ENCODE peak calls at places on chromosomes 7 and 10, in seven cellular contexts. One of them, this sample, is unnamed.
A peak's percentile ranks its signal among the peaks of the same experiment; 100 is the strongest.

GRCh38 chr10:91294134-91294906 is 73.9 kb downstream of the PCGF5 start:
- DNase-seq in astrocyte of the cerebellum: no peak
- DNase-seq in psoas muscle: no peak
- DNase-seq in A549: no peak
- DNase-seq in endodermal cell: no peak
- DNase-seq in fibroblast of pulmonary artery: no peak
- DNase-seq in fibroblast of lung: no peak
- DNase-seq in this sample: no peak

GRCh38 chr7:50660040-50660829 is 95.0 kb upstream of the DDC start:
- DNase-seq in endodermal cell: peak; percentile 34
- DNase-seq in astrocyte of the cerebellum: no peak
- DNase-seq in fibroblast of pulmonary artery: no peak
- DNase-seq in fibroblast of lung: no peak
- DNase-seq in psoas muscle: no peak
- DNase-seq in A549: no peak
- DNase-seq in this sample: no peak

GRCh38 chr7:145812218-145812617 is 304.4 kb upstream of the CNTNAP2 start:
- DNase-seq in A549: no peak
- DNase-seq in psoas muscle: no peak
- DNase-seq in fibroblast of pulmonary artery: no peak
- DNase-seq in astrocyte of the cerebellum: no peak
- DNase-seq in fibroblast of lung: no peak
- DNase-seq in endodermal cell: no peak
- DNase-seq in this sample: no peak

GRCh38 chr7:140928491-140929309 is 4.0 kb upstream of the BRAF start:
- DNase-seq in psoas muscle: no peak
- DNase-seq in A549: no peak
- DNase-seq in fibroblast of pulmonary artery: no peak
- DNase-seq in fibroblast of lung: no peak
- DNase-seq in astrocyte of the cerebellum: no peak
- DNase-seq in endodermal cell: no peak
- DNase-seq in this sample: no peak

GRCh38 chr7:94823952-94824351 is 83.4 kb upstream of the PPP1R9A start:
- DNase-seq in psoas muscle: no peak
- DNase-seq in astrocyte of the cerebellum: peak; percentile 16
- DNase-seq in fibroblast of pulmonary artery: peak; percentile 70
- DNase-seq in endodermal cell: no peak
- DNase-seq in A549: peak; percentile 1
- DNase-seq in fibroblast of lung: peak; percentile 61
- DNase-seq in this sample: peak; percentile 59

GRCh38 chr7:149256568-149256967 is 5.4 kb upstream of the ZNF783 start:
- DNase-seq in fibroblast of pulmonary artery: no peak
- DNase-seq in fibroblast of lung: no peak
- DNase-seq in A549: no peak
- DNase-seq in endodermal cell: no peak
- DNase-seq in psoas muscle: no peak
- DNase-seq in astrocyte of the cerebellum: no peak
- DNase-seq in this sample: no peak

GRCh38 chr7:157700237-157701005 is 363.6 kb downstream of the DNAJB6 start:
- DNase-seq in astrocyte of the cerebellum: no peak
- DNase-seq in A549: no peak
- DNase-seq in fibroblast of pulmonary artery: no peak
- DNase-seq in psoas muscle: no peak
- DNase-seq in endodermal cell: peak; percentile 25
- DNase-seq in fibroblast of lung: no peak
- DNase-seq in this sample: no peak

GRCh38 chr7:128160296-128160695 is 80.8 kb upstream of the LEP start:
- DNase-seq in astrocyte of the cerebellum: no peak
- DNase-seq in fibroblast of lung: no peak
- DNase-seq in fibroblast of pulmonary artery: no peak
- DNase-seq in endodermal cell: no peak
- DNase-seq in psoas muscle: no peak
- DNase-seq in A549: no peak
- DNase-seq in this sample: no peak

GRCh38 chr10:73758704-73759511 is 14.7 kb downstream of the SEC24C start:
- DNase-seq in fibroblast of lung: no peak
- DNase-seq in psoas muscle: no peak
- DNase-seq in astrocyte of the cerebellum: no peak
- DNase-seq in fibroblast of pulmonary artery: no peak
- DNase-seq in A549: no peak
- DNase-seq in endodermal cell: no peak
- DNase-seq in this sample: no peak

GRCh38 chr7:151307536-151307935 is 34.1 kb upstream of the NUB1 start:
- DNase-seq in A549: no peak
- DNase-seq in fibroblast of lung: no peak
- DNase-seq in endodermal cell: no peak
- DNase-seq in astrocyte of the cerebellum: no peak
- DNase-seq in psoas muscle: no peak
- DNase-seq in fibroblast of pulmonary artery: no peak
- DNase-seq in this sample: no peak

DNA sequence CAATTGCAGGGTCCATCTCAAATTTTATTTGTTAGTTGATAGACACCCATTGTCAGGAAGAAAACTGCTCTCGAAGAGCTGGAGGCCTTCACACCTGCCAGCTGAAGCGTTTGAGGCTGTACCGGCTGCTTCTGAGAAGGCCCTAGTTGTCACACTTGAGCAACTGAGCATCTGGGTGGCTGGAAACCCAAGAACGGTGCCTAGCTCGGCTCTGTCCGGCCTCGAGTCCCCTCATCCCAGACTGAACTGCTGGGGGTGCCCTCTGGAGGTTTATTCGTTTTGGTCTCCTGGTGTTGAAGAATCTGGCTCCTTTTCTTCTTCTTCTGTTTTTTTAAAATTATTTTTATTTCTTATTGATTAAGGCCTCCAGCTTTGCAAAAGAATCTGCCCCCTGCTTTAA is 59.3 kb upstream of the EXOC6 start:
- DNase-seq in A549: no peak
- DNase-seq in psoas muscle: no peak
- DNase-seq in fibroblast of pulmonary artery: no peak
- DNase-seq in endodermal cell: no peak
- DNase-seq in astrocyte of the cerebellum: no peak
- DNase-seq in fibroblast of lung: no peak
- DNase-seq in this sample: no peak
- TF ChIP-seq CTCF in A549: no peak
- TF ChIP-seq CTCF in psoas muscle: no peak
- TF ChIP-seq CTCF in fibroblast of pulmonary artery: no peak
- TF ChIP-seq CTCF in endodermal cell: no peak
- TF ChIP-seq CTCF in astrocyte of the cerebellum: no peak
- TF ChIP-seq CTCF in fibroblast of lung: no peak
- TF ChIP-seq CTCF in this sample: no peak

GRCh38 chr10:69574571-69574978 is 1.4 kb upstream of the NEUROG3 start:
- DNase-seq in A549: no peak
- DNase-seq in fibroblast of lung: no peak
- DNase-seq in fibroblast of pulmonary artery: no peak
- DNase-seq in astrocyte of the cerebellum: no peak
- DNase-seq in psoas muscle: no peak
- DNase-seq in endodermal cell: peak; percentile 76
- DNase-seq in this sample: no peak

GRCh38 chr10:69571618-69572158 is 1.5 kb downstream of the NEUROG3 start:
- DNase-seq in psoas muscle: no peak
- DNase-seq in A549: no peak
- DNase-seq in fibroblast of pulmonary artery: no peak
- DNase-seq in astrocyte of the cerebellum: no peak
- DNase-seq in fibroblast of lung: no peak
- DNase-seq in endodermal cell: peak; percentile 68
- DNase-seq in this sample: no peak

GRCh38 chr10:69572159-69573055 is 815 bp downstream of the NEUROG3 start:
- DNase-seq in endodermal cell: peak; percentile 68
- DNase-seq in astrocyte of the cerebellum: no peak
- DNase-seq in psoas muscle: no peak
- DNase-seq in fibroblast of lung: no peak
- DNase-seq in fibroblast of pulmonary artery: no peak
- DNase-seq in A549: no peak
- DNase-seq in this sample: no peak

GRCh38 chr10:69575164-69575722 is 2.0 kb upstream of the NEUROG3 start:
- DNase-seq in fibroblast of lung: no peak
- DNase-seq in endodermal cell: no peak
- DNase-seq in astrocyte of the cerebellum: no peak
- DNase-seq in A549: no peak
- DNase-seq in fibroblast of pulmonary artery: no peak
- DNase-seq in psoas muscle: no peak
- DNase-seq in this sample: no peak

DNA sequence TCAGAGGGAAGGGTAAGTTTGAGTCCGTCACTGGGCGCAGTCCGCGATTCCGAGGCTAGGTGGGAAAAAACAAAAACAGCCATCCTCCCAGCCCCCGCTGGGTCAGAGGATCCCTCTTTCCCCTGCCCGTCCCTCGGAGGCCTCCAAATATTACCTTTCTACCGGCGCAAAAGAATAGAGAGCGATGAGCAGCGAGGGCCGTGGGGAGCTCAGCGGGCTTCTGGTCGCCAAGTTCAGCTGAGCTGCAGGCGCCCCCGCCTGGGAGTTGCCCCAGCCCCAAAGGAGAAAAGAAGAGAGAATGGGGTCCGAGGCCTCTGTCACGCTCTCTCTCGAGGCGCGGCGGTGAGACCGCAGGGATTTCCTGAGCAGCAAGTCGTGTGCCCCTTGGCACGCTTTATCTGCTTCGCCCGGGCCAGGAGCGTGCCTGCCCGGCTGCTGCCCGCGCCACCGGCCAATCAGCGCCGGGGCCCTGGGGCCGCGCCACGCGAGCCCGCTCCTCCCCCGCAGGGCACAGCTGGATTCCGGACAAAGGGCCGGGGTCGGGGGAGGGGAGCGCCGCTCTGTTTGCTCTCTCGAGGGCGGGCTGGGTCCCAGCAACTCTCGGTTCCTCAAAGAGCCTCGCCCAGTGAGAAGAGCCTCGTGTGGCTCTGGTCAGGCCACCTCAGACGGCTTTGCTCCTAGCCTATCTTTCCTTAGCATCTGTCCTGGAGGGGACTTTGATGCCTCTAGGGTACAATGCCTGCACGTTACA is at the start of gene NEUROG3:
- DNase-seq in psoas muscle: peak; percentile 34
- DNase-seq in fibroblast of pulmonary artery: no peak
- DNase-seq in fibroblast of lung: no peak
- DNase-seq in astrocyte of the cerebellum: no peak
- DNase-seq in endodermal cell: peak; percentile 88
- DNase-seq in A549: no peak
- DNase-seq in this sample: no peak
- H3K4me3 ChIP-seq in psoas muscle: peak within 1 kb of the TSS; percentile 39
- H3K4me3 ChIP-seq in fibroblast of pulmonary artery: no peak within 1 kb of the TSS
- H3K4me3 ChIP-seq in fibroblast of lung: no peak within 1 kb of the TSS
- H3K4me3 ChIP-seq in astrocyte of the cerebellum: no peak within 1 kb of the TSS
- H3K4me3 ChIP-seq in endodermal cell: peak within 1 kb of the TSS; percentile 62
- H3K4me3 ChIP-seq in A549: peak within 1 kb of the TSS; percentile 29
- H3K4me3 ChIP-seq in this sample: no peak within 1 kb of the TSS

DNA sequence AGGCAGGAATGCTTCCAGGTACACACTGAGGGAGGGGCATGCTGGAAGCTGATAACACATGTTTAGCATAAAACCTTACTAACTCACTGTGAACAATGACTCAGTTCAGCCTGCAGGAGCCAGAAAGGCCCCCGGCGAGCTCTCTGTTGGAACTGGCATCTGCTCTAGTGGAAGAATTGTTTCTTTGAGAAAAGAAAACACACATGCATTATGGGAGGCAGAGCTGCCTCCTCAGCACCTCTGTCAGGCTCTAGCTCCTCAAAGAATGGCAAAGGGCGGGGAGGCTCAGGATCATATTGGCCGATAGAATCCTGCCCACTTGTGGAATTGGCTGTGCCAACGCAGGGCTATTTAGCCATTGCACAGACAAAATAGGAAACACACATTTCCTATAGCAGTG is 338.3 kb downstream of the CXCL12 start:
- DNase-seq in fibroblast of lung: no peak
- DNase-seq in endodermal cell: peak; percentile 55
- DNase-seq in fibroblast of pulmonary artery: no peak
- DNase-seq in psoas muscle: no peak
- DNase-seq in astrocyte of the cerebellum: peak; percentile 52
- DNase-seq in A549: no peak
- DNase-seq in this sample: peak; percentile 63
- TF ChIP-seq CTCF in fibroblast of lung: peak; percentile 27
- TF ChIP-seq CTCF in endodermal cell: peak; percentile 41
- TF ChIP-seq CTCF in fibroblast of pulmonary artery: no peak
- TF ChIP-seq CTCF in psoas muscle: peak; percentile 5
- TF ChIP-seq CTCF in astrocyte of the cerebellum: peak; percentile 21
- TF ChIP-seq CTCF in A549: no peak
- TF ChIP-seq CTCF in this sample: no peak

GRCh38 chr10:69742356-69742695 is 59.4 kb upstream of the COL13A1 start:
- DNase-seq in fibroblast of pulmonary artery: no peak
- DNase-seq in fibroblast of lung: peak; percentile 60
- DNase-seq in psoas muscle: no peak
- DNase-seq in A549: no peak
- DNase-seq in astrocyte of the cerebellum: no peak
- DNase-seq in endodermal cell: no peak
- DNase-seq in this sample: peak; percentile 35

GRCh38 chr10:69742928-69743602 is 58.6 kb upstream of the COL13A1 start:
- DNase-seq in psoas muscle: no peak
- DNase-seq in A549: no peak
- DNase-seq in fibroblast of lung: peak; percentile 56
- DNase-seq in astrocyte of the cerebellum: no peak
- DNase-seq in endodermal cell: peak; percentile 93
- DNase-seq in fibroblast of pulmonary artery: peak; percentile 59
- DNase-seq in this sample: peak; percentile 75

GRCh38 chr10:69747179-69747578 is 54.5 kb upstream of the COL13A1 start:
- DNase-seq in astrocyte of the cerebellum: no peak
- DNase-seq in fibroblast of pulmonary artery: no peak
- DNase-seq in psoas muscle: no peak
- DNase-seq in fibroblast of lung: no peak
- DNase-seq in endodermal cell: no peak
- DNase-seq in A549: no peak
- DNase-seq in this sample: no peak

GRCh38 chr10:69745698-69746097 is 56.0 kb upstream of the COL13A1 start:
- DNase-seq in psoas muscle: no peak
- DNase-seq in A549: no peak
- DNase-seq in astrocyte of the cerebellum: no peak
- DNase-seq in endodermal cell: no peak
- DNase-seq in fibroblast of pulmonary artery: no peak
- DNase-seq in fibroblast of lung: no peak
- DNase-seq in this sample: no peak

DNA sequence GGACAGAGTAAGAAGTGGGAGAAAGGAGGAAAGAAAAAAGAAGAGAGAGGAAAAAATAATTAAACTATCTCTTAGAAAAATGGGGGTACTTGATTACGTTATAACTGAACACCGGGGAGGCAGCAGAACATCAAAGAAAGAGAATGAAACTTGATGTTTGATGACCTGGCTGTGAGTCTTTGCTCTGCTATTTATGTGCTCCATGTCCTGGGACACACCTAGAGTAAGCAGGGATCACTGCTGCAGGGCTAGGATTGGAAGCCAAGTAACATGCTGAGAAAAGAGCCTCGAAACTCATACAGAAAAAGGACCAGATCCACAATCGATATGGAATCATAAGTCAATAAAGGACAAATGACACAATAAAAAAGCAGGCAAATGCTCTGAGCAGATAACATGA is 56.7 kb upstream of the COL13A1 start:
- DNase-seq in endodermal cell: no peak
- DNase-seq in psoas muscle: no peak
- DNase-seq in astrocyte of the cerebellum: no peak
- DNase-seq in A549: no peak
- DNase-seq in fibroblast of pulmonary artery: no peak
- DNase-seq in fibroblast of lung: no peak
- DNase-seq in this sample: no peak
- H3K4me3 ChIP-seq in endodermal cell: no peak overlapping the region
- H3K4me3 ChIP-seq in psoas muscle: no peak overlapping the region
- H3K4me3 ChIP-seq in astrocyte of the cerebellum: no peak overlapping the region
- H3K4me3 ChIP-seq in A549: no peak overlapping the region
- H3K4me3 ChIP-seq in fibroblast of pulmonary artery: no peak overlapping the region
- H3K4me3 ChIP-seq in fibroblast of lung: no peak overlapping the region
- H3K4me3 ChIP-seq in this sample: no peak overlapping the region

GRCh38 chr10:92629945-92630344 is 37.0 kb downstream of the KIF11 start:
- DNase-seq in astrocyte of the cerebellum: no peak
- DNase-seq in fibroblast of lung: no peak
- DNase-seq in endodermal cell: no peak
- DNase-seq in fibroblast of pulmonary artery: no peak
- DNase-seq in psoas muscle: no peak
- DNase-seq in A549: no peak
- DNase-seq in this sample: no peak

GRCh38 chr10:92627845-92628480 is 35.0 kb downstream of the KIF11 start:
- DNase-seq in endodermal cell: peak; percentile 45
- DNase-seq in fibroblast of pulmonary artery: peak; percentile 17
- DNase-seq in A549: no peak
- DNase-seq in astrocyte of the cerebellum: no peak
- DNase-seq in fibroblast of lung: peak; percentile 22
- DNase-seq in psoas muscle: no peak
- DNase-seq in this sample: peak; percentile 64
- TF ChIP-seq CTCF in endodermal cell: peak; percentile 59
- TF ChIP-seq CTCF in fibroblast of pulmonary artery: peak; percentile 6
- TF ChIP-seq CTCF in A549: no peak
- TF ChIP-seq CTCF in astrocyte of the cerebellum: no peak
- TF ChIP-seq CTCF in fibroblast of lung: no peak
- TF ChIP-seq CTCF in psoas muscle: no peak
- TF ChIP-seq CTCF in this sample: peak; percentile 25

This sample was measured in choroid plexus epithelial cell.